ENCODE peak calls at places on chromosomes 1 and 21, in four cellular contexts. H is GM12864, K is GM12865, I is NB4. S is an unnamed sample.

GRCh38 chr1:160007577-160008200 is 24.1 kb downstream of the PIGM start:
- DNase-seq in H (no peak), K (peak; percentile 35), I (peak; percentile 45), S (no peak)

GRCh38 chr1:156387899-156388813 is 19.1 kb downstream of the RHBG start:
- DNase-seq in I (no peak), K (no peak), H (no peak), S (no peak)

GRCh38 chr1:202618387-202619022 is 91.7 kb downstream of the SYT2 start:
- DNase-seq in I (peak; percentile 76), H (no peak), K (peak; percentile 71), S (no peak)

GRCh38 chr1:198520524-198521254 is 19.8 kb downstream of the ATP6V1G3 start:
- DNase-seq in H (peak; percentile 26), I (no peak), K (peak; percentile 76), S (no peak)

GRCh38 chr1:214801191-214801590 is 198.2 kb downstream of the CENPF start:
- DNase-seq in I (no peak), K (no peak), H (no peak), S (no peak)

GRCh38 chr1:48543854-48544253 is 71.8 kb upstream of the SPATA6 start:
- DNase-seq in I (no peak), H (no peak), K (no peak), S (no peak)

GRCh38 chr1:50218344-50218743 is 109.6 kb downstream of the ELAVL4 start:
- DNase-seq in I (no peak), H (no peak), K (no peak), S (no peak)

GRCh38 chr1:169565335-169566271 is 20.7 kb downstream of the F5 start:
- DNase-seq in K (no peak), H (no peak), I (no peak), S (no peak)

GRCh38 chr1:112527266-112528010 is 18.7 kb downstream of the WNT2B start:
- DNase-seq in I (no peak), K (no peak), H (no peak), S (no peak)

GRCh38 chr1:147651466-147651865 is 18.9 kb downstream of the ACP6 start:
- DNase-seq in K (no peak), I (no peak), H (no peak), S (no peak)

GRCh38 chr1:23492132-23492720 is 8.2 kb upstream of the ASAP3 start:
- DNase-seq in H (no peak), K (no peak), I (no peak), S (no peak)

GRCh38 chr1:183093821-183094287 is 70.6 kb downstream of the LAMC1 start:
- DNase-seq in K (no peak), I (no peak), H (no peak), S (no peak)

GRCh38 chr21:35401476-35401875 is 352.4 kb upstream of the RUNX1 start:
- DNase-seq in H (no peak), I (no peak), K (no peak), S (no peak)

GRCh38 chr1:89802036-89802435 is 18.8 kb upstream of the LRRC8D start:
- DNase-seq in H (no peak), K (no peak), I (no peak), S (no peak)

GRCh38 chr1:203534526-203534925 is 40.6 kb downstream of the OPTC start:
- DNase-seq in K (no peak), H (no peak), I (no peak), S (no peak)

GRCh38 chr1:100076319-100076718 is 56.4 kb downstream of the SASS6 start:
- DNase-seq in K (no peak), I (no peak), H (no peak), S (no peak)

GRCh38 chr1:220300442-220301121 is 28.3 kb upstream of the RAB3GAP2 start:
- DNase-seq in I (no peak), H (no peak), K (no peak), S (no peak)

GRCh38 chr1:25148673-25149300 is 83.5 kb downstream of the SYF2 start:
- DNase-seq in I (peak; percentile 81), H (peak; percentile 26), K (peak; percentile 69), S (no peak)

GRCh38 chr1:151255381-151255780 is 847 bp downstream of the PSMD4 start:
- DNase-seq in I (no peak), H (no peak), K (peak; percentile 24), S (no peak)

GRCh38 chr1:232039303-232039702 is 412.7 kb downstream of the DISC1 start:
- DNase-seq in K (no peak), I (no peak), H (no peak), S (no peak)

GRCh38 chr1:6515771-6516170 is 24.3 kb upstream of the PLEKHG5 start:
- DNase-seq in H (no peak), I (no peak), K (no peak), S (no peak)

GRCh38 chr1:246067432-246068021 is 439.6 kb downstream of the SMYD3 start:
- DNase-seq in I (no peak), H (no peak), K (peak; percentile 11), S (no peak)

GRCh38 chr21:34702341-34702807 is 33.6 kb downstream of the CLIC6 start:
- DNase-seq in I (no peak), H (no peak), K (no peak), S (no peak)

GRCh38 chr21:15408089-15408488 is 321.7 kb upstream of the USP25 start:
- DNase-seq in H (peak; percentile 12), K (peak; percentile 80), I (no peak), S (no peak)

GRCh38 chr1:8384088-8384487 is 66.2 kb downstream of the SLC45A1 start:
- DNase-seq in H (no peak), I (no peak), K (no peak), S (no peak)

GRCh38 chr1:54120698-54121481 is 31.9 kb downstream of the CDCP2 start:
- DNase-seq in H (no peak), I (no peak), K (no peak), S (no peak)

GRCh38 chr1:67843335-67843734 is 10.1 kb upstream of the GNG12 start:
- DNase-seq in I (no peak), K (no peak), H (no peak), S (no peak)

GRCh38 chr1:200528838-200529565 is 91.5 kb downstream of the KIF14 start:
- DNase-seq in K (no peak), I (no peak), H (no peak), S (no peak)

GRCh38 chr1:53697671-53698380 is 41.1 kb downstream of the GLIS1 start:
- DNase-seq in I (no peak), K (no peak), H (no peak), S (no peak)

GRCh38 chr1:218273757-218274505 is 11.2 kb upstream of the RRP15 start:
- DNase-seq in I (no peak), H (no peak), K (no peak), S (no peak)
- TF ChIP-seq CTCF in I (no peak), H (no peak), K (no peak), S (no peak)

DNA sequence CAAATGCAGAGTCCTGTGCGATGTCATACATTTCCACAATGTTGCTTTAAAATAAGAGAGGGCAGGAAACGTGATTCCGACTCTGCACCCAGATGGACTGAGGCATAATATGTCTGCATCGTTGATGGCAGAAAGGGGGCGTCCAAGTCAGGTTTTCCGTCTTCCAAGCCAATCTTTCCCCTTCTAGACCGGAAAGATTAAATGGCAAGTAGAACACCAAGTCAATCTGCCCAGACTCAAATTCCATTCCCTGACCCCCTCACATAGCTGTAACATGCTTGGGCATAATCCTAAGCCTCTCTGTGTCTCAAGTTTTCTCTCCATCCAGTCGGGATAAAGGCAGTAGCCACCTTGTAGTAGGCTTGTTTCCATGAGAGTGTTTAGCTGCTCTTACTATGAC is 14.4 kb downstream of the PCP4 start:
- DNase-seq in I (no peak), K (no peak), H (no peak), S (no peak)
- TF ChIP-seq CTCF in I (no peak), K (no peak), H (no peak), S (no peak)

GRCh38 chr1:153353226-153353947 is 4.3 kb upstream of the S100A9 start:
- DNase-seq in I (peak; percentile 39), K (no peak), H (no peak), S (no peak)
- TF ChIP-seq CTCF in I (peak; percentile 57), K (peak; percentile 44), H (peak; percentile 60), S (no peak)

GRCh38 chr1:59541161-59541560 is 244.3 kb downstream of the FGGY start:
- DNase-seq in I (no peak), H (no peak), K (no peak), S (no peak)

GRCh38 chr1:59541891-59542290 is 245.0 kb downstream of the FGGY start:
- DNase-seq in H (no peak), I (no peak), K (no peak), S (no peak)

GRCh38 chr1:59545830-59546229 is 248.9 kb downstream of the FGGY start:
- DNase-seq in I (no peak), K (no peak), H (no peak), S (no peak)

GRCh38 chr1:59543211-59543668 is 246.3 kb downstream of the FGGY start:
- DNase-seq in K (no peak), H (no peak), I (no peak), S (no peak)

GRCh38 chr1:59544615-59545014 is 247.7 kb downstream of the FGGY start:
- DNase-seq in K (no peak), H (no peak), I (no peak), S (no peak)
- TF ChIP-seq CTCF in K (no peak), H (no peak), I (no peak), S (no peak)

S was measured in activated B cell treated with CpG ODN at 0.5 μM for 24 hours.